ENCODE peak calls at places on chromosomes 11 and 22, in ten cellular contexts. W is dorsolateral prefrontal cortex, F is fibroblast of pulmonary artery, R is NB4, H is cardiac fibroblast, O is upper lobe of right lung, S is Peyer's patch, L is AG04450, V is bronchial epithelial cell, C is AG09319. P is an unnamed sample.

GRCh38 chr22:29580200-29580810 is 608 bp downstream of the NIPSNAP1 start:
- DNase-seq in W (no peak), F (no peak), R (peak; percentile 26), H (no peak), O (no peak), S (peak; percentile 59), L (no peak), V (no peak), C (no peak), P (no peak)

GRCh38 chr11:63007920-63008319 is 7.7 kb downstream of the SLC22A8 start:
- DNase-seq in W (no peak), F (no peak), R (no peak), H (no peak), O (no peak), S (no peak), L (no peak), V (no peak), C (no peak), P (no peak)

GRCh38 chr11:127574528-127574927 is 574.0 kb upstream of the KIRREL3 start:
- DNase-seq in W (no peak), F (no peak), R (no peak), H (no peak), O (no peak), S (no peak), L (no peak), V (no peak), C (no peak), P (no peak)

GRCh38 chr22:35838849-35839646 is 121.4 kb downstream of the APOL5 start:
- DNase-seq in W (peak; percentile 41), F (peak; percentile 80), R (peak; percentile 38), H (peak; percentile 79), O (no peak), S (no peak), L (peak; percentile 50), V (peak; percentile 64), C (peak; percentile 70), P (no peak)

GRCh38 chr11:27795955-27796861 is 96.0 kb upstream of the BDNF start:
- DNase-seq in W (no peak), F (no peak), R (no peak), H (no peak), O (no peak), S (peak; percentile 77), L (no peak), V (peak; percentile 3), C (no peak), P (no peak)

GRCh38 chr11:116615211-116615865 is 157.4 kb downstream of the BUD13 start:
- DNase-seq in W (no peak), F (no peak), R (no peak), H (no peak), O (no peak), S (no peak), L (no peak), V (no peak), C (no peak), P (no peak)

GRCh38 chr22:45317551-45318167 is 7.9 kb downstream of the FAM118A start:
- DNase-seq in W (peak; percentile 17), F (peak; percentile 53), R (peak; percentile 18), H (peak; percentile 77), O (no peak), S (peak; percentile 68), L (no peak), V (peak; percentile 46), C (peak; percentile 25), P (no peak)

GRCh38 chr11:81707881-81708280 is 1025.8 kb downstream of the FAM181B start:
- DNase-seq in W (no peak), F (no peak), R (peak; percentile 11), H (no peak), O (no peak), S (no peak), L (no peak), V (no peak), C (no peak), P (no peak)

DNA sequence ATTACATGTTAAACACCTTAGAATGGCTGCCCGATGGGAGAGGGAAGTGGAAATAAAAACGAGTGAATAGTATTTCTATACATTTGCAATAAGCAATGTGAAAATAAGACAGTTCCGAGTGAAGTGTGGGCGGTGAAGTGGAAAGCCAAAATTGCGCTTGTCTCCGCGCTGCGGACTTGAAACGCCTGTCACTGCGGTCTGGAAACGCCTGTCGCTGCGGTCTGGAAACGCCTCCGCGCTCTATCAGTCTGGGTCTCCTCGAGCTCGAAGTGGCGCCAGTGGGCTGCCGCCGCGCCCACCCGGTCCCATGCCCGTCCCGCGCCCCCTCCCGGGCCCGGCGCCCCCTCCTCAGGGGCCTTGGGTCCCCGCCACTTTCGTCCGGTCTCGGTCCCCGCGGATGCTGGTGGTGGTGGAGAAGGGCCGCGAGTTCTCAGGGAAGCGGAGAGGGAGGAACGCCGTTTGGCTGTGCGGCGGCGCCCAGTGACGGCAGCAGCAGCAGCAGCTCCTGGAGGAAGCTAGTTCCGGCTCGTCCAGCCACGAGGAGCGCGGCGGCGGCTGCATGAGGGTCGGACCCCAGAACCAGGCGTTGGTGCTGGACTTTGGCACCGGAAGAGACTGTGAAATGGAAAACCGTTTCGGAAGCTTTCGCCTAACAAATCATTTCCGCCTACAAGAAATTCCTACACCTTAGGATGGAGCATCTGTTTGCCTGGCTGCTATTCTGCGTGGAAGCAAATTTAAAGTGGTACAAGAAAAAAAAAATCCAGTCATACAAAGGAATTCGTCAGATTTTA is 1.8 kb downstream of the NCR3LG1 start:
- DNase-seq in W (peak; percentile 69), F (peak; percentile 84), R (peak; percentile 88), H (peak; percentile 88), O (peak; percentile 87), S (peak; percentile 87), L (peak; percentile 45), V (peak; percentile 51), C (no peak), P (peak; percentile 49)
- TF ChIP-seq CTCF in W (no peak), F (no peak), R (no peak), H (no peak), O (no peak), S (no peak), L (no peak), V (peak; percentile 5), C (no peak), P (no peak)

DNA sequence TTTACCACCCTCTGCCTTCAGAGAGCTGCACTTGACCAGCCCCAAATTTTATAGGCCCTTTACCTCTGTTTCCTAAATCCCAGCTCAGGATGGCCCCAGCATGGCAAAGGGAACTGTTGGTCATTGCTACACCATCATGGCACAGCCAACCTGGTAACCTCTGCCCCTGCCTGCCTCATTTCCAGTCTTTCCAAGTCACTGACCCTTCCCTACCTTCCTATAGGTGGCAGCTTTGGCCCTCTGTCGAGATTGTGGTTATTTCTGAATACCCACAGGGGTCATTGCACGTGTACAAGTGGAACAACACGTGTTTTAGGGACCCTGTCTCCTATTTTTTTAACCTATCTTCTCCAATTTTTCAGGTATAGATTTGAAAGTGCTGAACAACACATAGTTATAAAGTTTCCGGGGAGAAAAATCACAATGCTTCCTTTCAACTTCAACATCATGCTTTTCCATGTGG is 2.8 kb downstream of the GALNT18 start:
- DNase-seq in W (no peak), F (no peak), R (no peak), H (no peak), O (no peak), S (no peak), L (no peak), V (no peak), C (no peak), P (no peak)
- TF ChIP-seq CTCF in W (no peak), F (no peak), R (peak; percentile 2), H (no peak), O (peak; percentile 15), S (no peak), L (no peak), V (peak; percentile 18), C (no peak), P (no peak)

GRCh38 chr11:65041206-65042035 is at the start of gene SAC3D1:
- DNase-seq in W (no peak), F (no peak), R (no peak), H (no peak), O (peak; percentile 88), S (peak; percentile 91), L (no peak), V (peak; percentile 46), C (no peak), P (no peak)

GRCh38 chr11:65034423-65034822 is 6.6 kb upstream of the SAC3D1 start:
- DNase-seq in W (no peak), F (no peak), R (no peak), H (no peak), O (no peak), S (no peak), L (no peak), V (no peak), C (no peak), P (no peak)

GRCh38 chr11:65040520-65041205 is 347 bp upstream of the SAC3D1 start:
- DNase-seq in W (peak; percentile 93), F (peak; percentile 92), R (peak; percentile 100), H (peak; percentile 95), O (peak; percentile 95), S (peak; percentile 94), L (peak; percentile 83), V (peak; percentile 85), C (peak; percentile 77), P (peak; percentile 71)

GRCh38 chr11:65035579-65035978 is 5.4 kb upstream of the SAC3D1 start:
- DNase-seq in W (no peak), F (no peak), R (no peak), H (no peak), O (no peak), S (no peak), L (no peak), V (no peak), C (no peak), P (no peak)

DNA sequence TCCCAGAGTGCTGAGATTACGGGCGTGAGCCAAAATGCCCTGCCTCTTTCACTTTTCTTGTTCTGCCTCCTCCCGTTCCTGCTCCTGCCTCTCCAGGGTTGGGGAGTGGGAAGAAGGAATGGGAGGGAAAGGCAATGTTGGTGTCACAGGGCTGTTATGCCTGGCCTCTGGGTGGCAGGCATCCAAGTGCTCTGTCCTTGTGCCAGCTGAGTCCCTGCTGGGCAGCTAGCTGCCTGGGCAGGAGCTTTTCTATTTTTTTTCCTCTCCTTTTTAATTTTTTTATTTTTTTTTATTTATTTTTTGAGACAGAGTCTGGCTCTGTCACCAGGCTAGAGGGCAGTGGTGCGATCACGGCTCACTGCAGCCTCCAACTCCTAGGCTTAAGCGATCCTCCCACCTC is 4.1 kb upstream of the SAC3D1 start:
- DNase-seq in W (peak; percentile 77), F (no peak), R (no peak), H (peak; percentile 16), O (peak; percentile 84), S (no peak), L (no peak), V (no peak), C (no peak), P (no peak)
- TF ChIP-seq CTCF in W (no peak), F (no peak), R (no peak), H (no peak), O (no peak), S (no peak), L (no peak), V (no peak), C (no peak), P (no peak)

GRCh38 chr22:50062509-50063135 is 4.5 kb upstream of the TTLL8 start:
- DNase-seq in W (no peak), F (no peak), R (no peak), H (no peak), O (no peak), S (no peak), L (no peak), V (no peak), C (no peak), P (no peak)

GRCh38 chr22:50061141-50061823 is 3.2 kb upstream of the TTLL8 start:
- DNase-seq in W (no peak), F (no peak), R (no peak), H (no peak), O (no peak), S (no peak), L (no peak), V (no peak), C (no peak), P (no peak)

GRCh38 chr22:50060441-50061140 is 2.5 kb upstream of the TTLL8 start:
- DNase-seq in W (no peak), F (no peak), R (no peak), H (no peak), O (no peak), S (no peak), L (no peak), V (no peak), C (no peak), P (no peak)

GRCh38 chr22:50063589-50064393 is 5.7 kb upstream of the TTLL8 start:
- DNase-seq in W (no peak), F (no peak), R (no peak), H (no peak), O (no peak), S (no peak), L (no peak), V (no peak), C (no peak), P (no peak)

GRCh38 chr22:50061824-50062355 is 3.8 kb upstream of the TTLL8 start:
- DNase-seq in W (no peak), F (no peak), R (no peak), H (no peak), O (no peak), S (no peak), L (no peak), V (no peak), C (no peak), P (no peak)
- TF ChIP-seq CTCF in W (no peak), F (no peak), R (no peak), H (no peak), O (no peak), S (no peak), L (no peak), V (no peak), C (no peak), P (no peak)

P was measured in CD14-positive monocyte.